ENCODE peak calls at places on chromosome 10, in ten cellular contexts. W is neuronal stem cell; E is transverse colon; Z is NT2/D1; H is cardiac muscle cell; G is astrocyte; A is heart left ventricle; P is mesendoderm; V is CD8-positive, alpha-beta memory T cell; R is neural progenitor cell. F is an unnamed sample. For H3K4me1, the result is how much of the 10 kb centered on the place peaks cover.

GRCh38 chr10:103917326-103918052 is 495 bp downstream of the STN1 start:
- DNase-seq in G (peak), P (no peak), A (peak), W (peak), R (peak), H (peak), Z (peak), V (no peak), E (peak), F (no peak)

GRCh38 chr10:79445217-79445707 is at the start of gene ZCCHC24:
- DNase-seq in V (no peak), P (peak), H (no peak), W (no peak), G (no peak), A (no peak), E (peak), R (no peak), Z (no peak), F (no peak)

GRCh38 chr10:70575874-70576802 is 26.4 kb downstream of the PRF1 start:
- DNase-seq in Z (no peak), V (no peak), P (peak), R (no peak), H (peak), A (peak), W (no peak), E (peak), G (peak), F (peak)

GRCh38 chr10:22651276-22651980 is 63.0 kb downstream of the PIP4K2A start:
- DNase-seq in G (no peak), V (no peak), H (no peak), W (no peak), A (no peak), R (no peak), P (no peak), E (no peak), Z (no peak), F (no peak)

GRCh38 chr10:30228638-30229037 is 120.4 kb downstream of the MTPAP start:
- DNase-seq in E (no peak), A (no peak), V (no peak), R (no peak), H (no peak), P (no peak), W (no peak), G (no peak), Z (no peak), F (no peak)

GRCh38 chr10:1575481-1576244 is 161.7 kb downstream of the ADARB2 start:
- DNase-seq in G (no peak), W (no peak), E (no peak), A (no peak), Z (no peak), H (no peak), P (no peak), R (no peak), V (no peak), F (no peak)

GRCh38 chr10:126749030-126749655 is 78.7 kb upstream of the C10orf90 start:
- DNase-seq in Z (peak), E (peak), G (peak), H (peak), P (peak), V (peak), W (peak), R (peak), A (peak), F (peak)

GRCh38 chr10:58028597-58029366 is 238.9 kb downstream of the IPMK start:
- DNase-seq in R (no peak), H (no peak), G (peak), V (no peak), W (no peak), A (no peak), Z (no peak), P (no peak), E (no peak), F (no peak)

GRCh38 chr10:102624094-102624493 is 20.2 kb upstream of the TRIM8 start:
- DNase-seq in R (no peak), V (no peak), E (no peak), Z (no peak), G (no peak), H (no peak), A (no peak), P (no peak), W (no peak), F (no peak)

GRCh38 chr10:90418869-90419652 is 438.8 kb downstream of the HTR7 start:
- DNase-seq in R (no peak), Z (no peak), P (no peak), W (no peak), E (no peak), V (no peak), A (no peak), G (peak), H (no peak), F (no peak)

GRCh38 chr10:29470843-29471482 is 163.8 kb downstream of the SVIL start:
- DNase-seq in W (no peak), A (no peak), P (peak), G (no peak), R (no peak), V (no peak), H (no peak), Z (no peak), E (no peak), F (no peak)

GRCh38 chr10:113960617-113961260 is 82.9 kb upstream of the ADRB1 start:
- DNase-seq in G (peak), Z (peak), W (peak), H (no peak), P (peak), R (peak), A (no peak), E (peak), V (peak), F (peak)

GRCh38 chr10:103145046-103145445 is 48.0 kb downstream of the NT5C2 start:
- DNase-seq in V (no peak), A (no peak), W (no peak), R (no peak), Z (no peak), E (no peak), P (no peak), H (no peak), G (peak), F (no peak)

GRCh38 chr10:78035025-78035424 is 1.4 kb downstream of the RPS24 start:
- DNase-seq in Z (no peak), R (no peak), E (no peak), A (no peak), H (no peak), V (no peak), G (no peak), W (no peak), P (no peak), F (no peak)

GRCh38 chr10:31769564-31769963 is 159.1 kb downstream of the ARHGAP12 start:
- DNase-seq in A (no peak), R (no peak), H (no peak), W (no peak), E (no peak), Z (no peak), P (no peak), G (peak), V (no peak), F (no peak)

GRCh38 chr10:34959321-34959720 is 130.8 kb downstream of the CUL2 start:
- DNase-seq in W (no peak), H (peak), V (no peak), E (no peak), P (no peak), A (no peak), G (no peak), Z (no peak), R (peak), F (no peak)

GRCh38 chr10:47331491-47331890 is 9.2 kb downstream of the GDF2 start:
- DNase-seq in Z (no peak), R (no peak), E (no peak), A (no peak), H (no peak), P (no peak), V (no peak), W (no peak), G (no peak), F (no peak)

GRCh38 chr10:77819210-77820140 is 107.1 kb downstream of the DLG5 start:
- DNase-seq in V (no peak), P (no peak), A (no peak), Z (no peak), G (no peak), R (no peak), E (no peak), H (no peak), W (no peak), F (no peak)

GRCh38 chr10:77873558-77874380 is 52.8 kb downstream of the DLG5 start:
- DNase-seq in A (no peak), Z (no peak), H (no peak), G (peak), P (peak), V (peak), E (peak), W (no peak), R (no peak), F (peak)

GRCh38 chr10:6607187-6607586 is 27.1 kb upstream of the PRKCQ start:
- DNase-seq in P (no peak), H (no peak), Z (no peak), E (no peak), G (no peak), A (no peak), W (no peak), R (no peak), V (no peak), F (no peak)

DNA sequence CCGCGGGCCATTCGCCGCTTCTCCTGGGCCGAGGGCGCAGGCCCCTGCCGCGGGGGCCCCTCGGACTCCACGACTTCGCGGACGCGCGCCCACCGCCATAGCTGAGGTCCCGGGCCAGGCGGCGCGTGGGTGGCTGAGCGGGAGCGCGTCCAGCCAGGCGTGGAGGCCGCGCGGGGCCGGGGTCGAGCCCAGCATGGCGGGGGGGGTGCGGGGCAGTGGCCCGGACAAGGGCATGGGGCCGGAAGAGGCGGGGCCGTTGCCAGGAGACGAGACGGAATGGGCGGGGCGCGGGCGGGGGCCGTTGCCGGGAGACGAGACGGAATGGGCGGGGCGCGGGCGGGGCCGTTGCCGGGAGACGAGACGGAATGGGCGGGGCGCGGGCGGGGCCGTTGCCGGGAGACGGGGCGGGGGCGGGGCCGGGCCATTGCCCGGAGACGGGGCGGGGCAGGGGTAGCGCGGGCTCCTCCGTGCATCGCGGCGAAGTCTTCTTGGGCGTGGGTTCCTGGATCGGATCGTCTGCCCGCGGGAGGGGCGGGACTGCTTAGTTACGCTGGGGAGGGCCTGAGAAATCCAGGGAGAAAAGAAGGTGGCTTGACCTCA is 14.8 kb downstream of the ADAM8 start:
- DNase-seq in W (no peak), V (peak), H (peak), Z (no peak), G (peak), E (peak), A (peak), R (peak), P (peak), F (peak)
- H3K4me1 ChIP-seq in W (under half), V (half or more), H (under half), Z (under half), G (under half), E (half or more), A (under half), R (under half), P (under half), F (under half)

GRCh38 chr10:49736564-49737113 is 25.5 kb downstream of the OGDHL start:
- DNase-seq in Z (no peak), V (no peak), R (no peak), A (no peak), P (no peak), W (no peak), E (no peak), G (no peak), H (no peak), F (no peak)

GRCh38 chr10:49733866-49734265 is 28.3 kb downstream of the OGDHL start:
- DNase-seq in G (no peak), W (no peak), A (no peak), R (no peak), E (no peak), Z (no peak), P (no peak), V (no peak), H (no peak), F (no peak)

GRCh38 chr10:49735848-49736563 is 26.1 kb downstream of the OGDHL start:
- DNase-seq in V (no peak), G (no peak), H (no peak), A (no peak), R (no peak), Z (no peak), W (no peak), P (no peak), E (no peak), F (no peak)

GRCh38 chr10:49734676-49735075 is 27.4 kb downstream of the OGDHL start:
- DNase-seq in P (no peak), G (no peak), H (no peak), R (no peak), V (no peak), A (no peak), E (peak), W (no peak), Z (no peak), F (peak)

GRCh38 chr10:49735161-49735560 is 27.0 kb downstream of the OGDHL start:
- DNase-seq in W (no peak), Z (no peak), G (no peak), H (no peak), P (no peak), A (no peak), V (no peak), R (no peak), E (no peak), F (no peak)
- H3K4me1 ChIP-seq in W (under half), Z (under half), G (under half), H (under half), P (under half), A (under half), V (under half), R (under half), E (under half), F (under half)

DNA sequence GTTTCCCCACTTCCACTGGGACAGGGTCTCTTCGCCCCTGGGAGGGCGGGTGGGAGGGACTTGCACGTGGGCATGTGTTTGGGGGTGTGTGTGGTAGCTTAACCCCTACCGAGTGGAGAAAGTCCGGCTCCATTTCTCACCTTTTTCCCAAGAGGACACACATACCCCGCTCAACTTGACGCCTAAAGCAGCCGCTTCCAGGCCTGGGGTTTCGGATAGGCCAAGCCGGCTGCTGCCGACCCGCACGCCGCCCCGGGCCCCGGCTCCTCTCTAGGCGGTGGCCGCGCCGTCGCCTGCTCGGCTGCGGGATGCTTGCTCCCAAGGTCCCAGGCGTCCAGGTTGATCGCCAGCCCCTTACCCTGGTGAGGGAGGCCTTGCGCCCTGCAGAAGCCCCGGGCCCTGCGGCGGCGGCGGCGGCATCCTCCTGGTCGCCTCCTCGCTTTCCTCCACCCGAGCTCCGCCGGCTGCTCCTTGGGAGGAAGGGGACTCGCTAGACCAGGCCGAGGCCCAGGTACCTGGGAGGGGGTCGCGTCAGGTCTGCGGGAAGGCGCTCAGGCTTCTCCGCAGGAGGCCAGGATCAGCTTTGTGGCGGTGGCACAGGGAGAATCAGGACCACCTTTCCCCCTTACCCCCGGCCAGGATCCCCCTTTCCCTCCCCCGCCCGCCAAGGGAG is 3.2 kb upstream of the GATA3 start:
- DNase-seq in V (no peak), E (no peak), G (no peak), H (no peak), P (peak), Z (no peak), R (peak), W (peak), A (no peak), F (no peak)
- H3K4me1 ChIP-seq in V (half or more), E (half or more), G (under half), H (under half), P (under half), Z (under half), R (half or more), W (under half), A (under half), F (under half)

GRCh38 chr10:52438119-52438518 is 124.0 kb downstream of the DKK1 start:
- DNase-seq in Z (no peak), G (no peak), P (no peak), E (no peak), W (no peak), H (no peak), R (no peak), A (no peak), V (no peak), F (no peak)
- H3K4me1 ChIP-seq in Z (under half), G (under half), P (under half), E (under half), W (under half), H (under half), R (under half), A (under half), V (under half), F (under half)

DNA sequence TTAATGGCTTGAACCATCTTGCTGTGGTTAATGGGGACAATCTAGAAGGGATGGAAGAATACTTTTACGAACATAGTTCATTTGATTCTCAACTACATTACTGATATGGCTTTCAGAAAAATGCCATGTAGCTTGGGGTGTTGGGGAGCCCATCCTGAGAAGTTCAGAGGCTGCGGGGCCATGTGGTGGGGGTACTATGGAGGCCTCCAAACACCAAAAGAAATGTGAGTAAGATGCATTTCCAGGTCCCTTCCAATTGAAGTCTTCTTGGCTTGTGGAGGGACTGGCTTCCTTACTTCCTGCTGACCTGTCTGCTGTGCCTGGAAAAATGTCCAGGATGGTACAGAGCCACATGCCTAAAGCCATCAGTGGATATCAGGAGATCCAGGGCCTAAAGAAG is 1.6 kb upstream of the MBL2 start:
- DNase-seq in G (no peak), W (no peak), V (no peak), P (no peak), A (no peak), H (no peak), Z (no peak), E (no peak), R (no peak), F (no peak)
- H3K4me1 ChIP-seq in G (under half), W (under half), V (under half), P (under half), A (under half), H (under half), Z (under half), E (under half), R (under half), F (under half)